ENCODE peak calls at places on chromosomes 11 and 22, in six cellular contexts. One of them, this sample, is unnamed.

GRCh38 chr11:64611961-64612646 is 21.1 kb downstream of the SLC22A12 start:
- DNase-seq in neural progenitor cell: no peak
- DNase-seq in lung microvascular endothelial cell: no peak
- DNase-seq in PC-9: no peak
- DNase-seq in omental fat pad: no peak
- DNase-seq in endodermal cell: no peak
- DNase-seq in this sample: no peak

GRCh38 chr11:47175746-47176327 is 842 bp downstream of the ARFGAP2 start:
- DNase-seq in neural progenitor cell: no peak
- DNase-seq in lung microvascular endothelial cell: no peak
- DNase-seq in PC-9: no peak
- DNase-seq in omental fat pad: no peak
- DNase-seq in endodermal cell: no peak
- DNase-seq in this sample: no peak

GRCh38 chr22:42793848-42794405 is 63.1 kb downstream of the ARFGAP3 start:
- DNase-seq in neural progenitor cell: no peak
- DNase-seq in lung microvascular endothelial cell: no peak
- DNase-seq in PC-9: no peak
- DNase-seq in omental fat pad: no peak
- DNase-seq in endodermal cell: peak; percentile 47
- DNase-seq in this sample: no peak

GRCh38 chr22:23826510-23827350 is 12.1 kb downstream of the DERL3 start:
- DNase-seq in neural progenitor cell: peak; percentile 1
- DNase-seq in lung microvascular endothelial cell: no peak
- DNase-seq in PC-9: no peak
- DNase-seq in omental fat pad: no peak
- DNase-seq in endodermal cell: no peak
- DNase-seq in this sample: no peak

GRCh38 chr22:46336119-46337078 is 885 bp downstream of the TRMU start:
- DNase-seq in neural progenitor cell: peak; percentile 70
- DNase-seq in lung microvascular endothelial cell: peak; percentile 43
- DNase-seq in PC-9: no peak
- DNase-seq in omental fat pad: no peak
- DNase-seq in endodermal cell: peak; percentile 73
- DNase-seq in this sample: no peak

GRCh38 chr22:32644252-32645100 is 157.0 kb upstream of the TIMP3 start:
- DNase-seq in neural progenitor cell: no peak
- DNase-seq in lung microvascular endothelial cell: peak; percentile 85
- DNase-seq in PC-9: peak; percentile 93
- DNase-seq in omental fat pad: no peak
- DNase-seq in endodermal cell: peak; percentile 59
- DNase-seq in this sample: peak; percentile 93

GRCh38 chr11:17393472-17393871 is 5.0 kb upstream of the KCNJ11 start:
- DNase-seq in neural progenitor cell: no peak
- DNase-seq in lung microvascular endothelial cell: no peak
- DNase-seq in PC-9: no peak
- DNase-seq in omental fat pad: no peak
- DNase-seq in endodermal cell: no peak
- DNase-seq in this sample: no peak

GRCh38 chr11:111978028-111978771 is 41.1 kb downstream of the DIXDC1 start:
- DNase-seq in neural progenitor cell: peak; percentile 72
- DNase-seq in lung microvascular endothelial cell: peak; percentile 79
- DNase-seq in PC-9: no peak
- DNase-seq in omental fat pad: no peak
- DNase-seq in endodermal cell: peak; percentile 92
- DNase-seq in this sample: peak; percentile 67

GRCh38 chr11:69301491-69302401 is 7.8 kb downstream of the MYEOV start:
- DNase-seq in neural progenitor cell: no peak
- DNase-seq in lung microvascular endothelial cell: peak; percentile 80
- DNase-seq in PC-9: peak; percentile 99
- DNase-seq in omental fat pad: no peak
- DNase-seq in endodermal cell: no peak
- DNase-seq in this sample: peak; percentile 79

GRCh38 chr22:22667966-22668880 is 23.8 kb downstream of the GGTLC2 start:
- DNase-seq in neural progenitor cell: peak; percentile 38
- DNase-seq in lung microvascular endothelial cell: no peak
- DNase-seq in PC-9: no peak
- DNase-seq in omental fat pad: no peak
- DNase-seq in endodermal cell: no peak
- DNase-seq in this sample: no peak

GRCh38 chr11:45856044-45856468 is 8.8 kb downstream of the CRY2 start:
- DNase-seq in neural progenitor cell: no peak
- DNase-seq in lung microvascular endothelial cell: no peak
- DNase-seq in PC-9: no peak
- DNase-seq in omental fat pad: no peak
- DNase-seq in endodermal cell: no peak
- DNase-seq in this sample: no peak

GRCh38 chr22:41589260-41589600 is 410 bp downstream of the PMM1 start:
- DNase-seq in neural progenitor cell: peak; percentile 66
- DNase-seq in lung microvascular endothelial cell: peak; percentile 33
- DNase-seq in PC-9: no peak
- DNase-seq in omental fat pad: no peak
- DNase-seq in endodermal cell: no peak
- DNase-seq in this sample: no peak

GRCh38 chr11:76041208-76041607 is 165.1 kb downstream of the WNT11 start:
- DNase-seq in neural progenitor cell: no peak
- DNase-seq in lung microvascular endothelial cell: no peak
- DNase-seq in PC-9: no peak
- DNase-seq in omental fat pad: no peak
- DNase-seq in endodermal cell: peak; percentile 59
- DNase-seq in this sample: no peak

GRCh38 chr11:81644239-81644840 is 1089.3 kb downstream of the FAM181B start:
- DNase-seq in neural progenitor cell: peak; percentile 83
- DNase-seq in lung microvascular endothelial cell: peak; percentile 34
- DNase-seq in PC-9: peak; percentile 55
- DNase-seq in omental fat pad: no peak
- DNase-seq in endodermal cell: peak; percentile 77
- DNase-seq in this sample: no peak

GRCh38 chr22:31451709-31452571 is 37.7 kb downstream of the EIF4ENIF1 start:
- DNase-seq in neural progenitor cell: peak; percentile 51
- DNase-seq in lung microvascular endothelial cell: peak; percentile 59
- DNase-seq in PC-9: peak; percentile 45
- DNase-seq in omental fat pad: no peak
- DNase-seq in endodermal cell: peak; percentile 48
- DNase-seq in this sample: no peak

GRCh38 chr11:103798029-103798428 is 238.4 kb upstream of the DDI1 start:
- DNase-seq in neural progenitor cell: no peak
- DNase-seq in lung microvascular endothelial cell: peak; percentile 90
- DNase-seq in PC-9: no peak
- DNase-seq in omental fat pad: no peak
- DNase-seq in endodermal cell: no peak
- DNase-seq in this sample: no peak

GRCh38 chr11:86115542-86116385 is 46.9 kb upstream of the PICALM start:
- DNase-seq in neural progenitor cell: no peak
- DNase-seq in lung microvascular endothelial cell: no peak
- DNase-seq in PC-9: no peak
- DNase-seq in omental fat pad: no peak
- DNase-seq in endodermal cell: no peak
- DNase-seq in this sample: no peak

GRCh38 chr11:46808804-46809431 is 37.2 kb downstream of the CKAP5 start:
- DNase-seq in neural progenitor cell: no peak
- DNase-seq in lung microvascular endothelial cell: peak; percentile 72
- DNase-seq in PC-9: no peak
- DNase-seq in omental fat pad: no peak
- DNase-seq in endodermal cell: no peak
- DNase-seq in this sample: no peak

GRCh38 chr11:17719028-17719939 is at the start of gene MYOD1:
- DNase-seq in neural progenitor cell: peak; percentile 70
- DNase-seq in lung microvascular endothelial cell: no peak
- DNase-seq in PC-9: no peak
- DNase-seq in omental fat pad: no peak
- DNase-seq in endodermal cell: peak; percentile 86
- DNase-seq in this sample: no peak

GRCh38 chr11:36509265-36509664 is 807 bp downstream of the TRAF6 start:
- DNase-seq in neural progenitor cell: peak; percentile 69
- DNase-seq in lung microvascular endothelial cell: peak; percentile 67
- DNase-seq in PC-9: peak; percentile 58
- DNase-seq in omental fat pad: no peak
- DNase-seq in endodermal cell: no peak
- DNase-seq in this sample: no peak

GRCh38 chr22:19483481-19484244 is 3.9 kb downstream of the CDC45 start:
- DNase-seq in neural progenitor cell: no peak
- DNase-seq in lung microvascular endothelial cell: peak; percentile 90
- DNase-seq in PC-9: no peak
- DNase-seq in omental fat pad: no peak
- DNase-seq in endodermal cell: no peak
- DNase-seq in this sample: no peak

GRCh38 chr11:128894685-128895084 is 3.5 kb downstream of the KCNJ5 start:
- DNase-seq in neural progenitor cell: no peak
- DNase-seq in lung microvascular endothelial cell: no peak
- DNase-seq in PC-9: no peak
- DNase-seq in omental fat pad: no peak
- DNase-seq in endodermal cell: no peak
- DNase-seq in this sample: no peak

GRCh38 chr22:27719535-27720227 is 81.9 kb downstream of the MN1 start:
- DNase-seq in neural progenitor cell: no peak
- DNase-seq in lung microvascular endothelial cell: peak; percentile 27
- DNase-seq in PC-9: no peak
- DNase-seq in omental fat pad: no peak
- DNase-seq in endodermal cell: peak; percentile 76
- DNase-seq in this sample: no peak

GRCh38 chr11:15471028-15471708 is 356.4 kb downstream of the INSC start:
- DNase-seq in neural progenitor cell: no peak
- DNase-seq in lung microvascular endothelial cell: no peak
- DNase-seq in PC-9: no peak
- DNase-seq in omental fat pad: no peak
- DNase-seq in endodermal cell: no peak
- DNase-seq in this sample: no peak

GRCh38 chr11:120626791-120627190 is 115.2 kb downstream of the GRIK4 start:
- DNase-seq in neural progenitor cell: no peak
- DNase-seq in lung microvascular endothelial cell: no peak
- DNase-seq in PC-9: no peak
- DNase-seq in omental fat pad: no peak
- DNase-seq in endodermal cell: no peak
- DNase-seq in this sample: no peak

GRCh38 chr22:22882033-22882717 is 5.4 kb upstream of the IGLL5 start:
- DNase-seq in neural progenitor cell: no peak
- DNase-seq in lung microvascular endothelial cell: no peak
- DNase-seq in PC-9: no peak
- DNase-seq in omental fat pad: no peak
- DNase-seq in endodermal cell: peak; percentile 55
- DNase-seq in this sample: no peak

GRCh38 chr22:37747090-37747714 is 50.4 kb downstream of the TRIOBP start:
- DNase-seq in neural progenitor cell: peak; percentile 31
- DNase-seq in lung microvascular endothelial cell: peak; percentile 68
- DNase-seq in PC-9: peak; percentile 75
- DNase-seq in omental fat pad: no peak
- DNase-seq in endodermal cell: peak; percentile 73
- DNase-seq in this sample: no peak

GRCh38 chr22:35997438-35997837 is 31.2 kb downstream of the RBFOX2 start:
- DNase-seq in neural progenitor cell: no peak
- DNase-seq in lung microvascular endothelial cell: peak; percentile 80
- DNase-seq in PC-9: no peak
- DNase-seq in omental fat pad: no peak
- DNase-seq in endodermal cell: no peak
- DNase-seq in this sample: no peak

GRCh38 chr11:127451852-127452251 is 451.3 kb upstream of the KIRREL3 start:
- DNase-seq in neural progenitor cell: no peak
- DNase-seq in lung microvascular endothelial cell: no peak
- DNase-seq in PC-9: no peak
- DNase-seq in omental fat pad: no peak
- DNase-seq in endodermal cell: no peak
- DNase-seq in this sample: no peak

GRCh38 chr11:37973926-37974325 is 1375.9 kb upstream of the RAG2 start:
- DNase-seq in neural progenitor cell: no peak
- DNase-seq in lung microvascular endothelial cell: no peak
- DNase-seq in PC-9: no peak
- DNase-seq in omental fat pad: no peak
- DNase-seq in endodermal cell: no peak
- DNase-seq in this sample: no peak

GRCh38 chr22:43384863-43385262 is 27.0 kb upstream of the MPPED1 start:
- DNase-seq in neural progenitor cell: no peak
- DNase-seq in lung microvascular endothelial cell: no peak
- DNase-seq in PC-9: no peak
- DNase-seq in omental fat pad: no peak
- DNase-seq in endodermal cell: peak; percentile 17
- DNase-seq in this sample: no peak

GRCh38 chr11:119306373-119306890 is 10.5 kb downstream of the MCAM start:
- DNase-seq in neural progenitor cell: no peak
- DNase-seq in lung microvascular endothelial cell: peak; percentile 66
- DNase-seq in PC-9: no peak
- DNase-seq in omental fat pad: no peak
- DNase-seq in endodermal cell: no peak
- DNase-seq in this sample: no peak

GRCh38 chr22:35476341-35476740 is 64.3 kb upstream of the RASD2 start:
- DNase-seq in neural progenitor cell: no peak
- DNase-seq in lung microvascular endothelial cell: no peak
- DNase-seq in PC-9: peak; percentile 75
- DNase-seq in omental fat pad: no peak
- DNase-seq in endodermal cell: no peak
- DNase-seq in this sample: no peak

GRCh38 chr11:36478700-36479329 is 31.3 kb downstream of the TRAF6 start:
- DNase-seq in neural progenitor cell: peak; percentile 75
- DNase-seq in lung microvascular endothelial cell: peak; percentile 69
- DNase-seq in PC-9: peak; percentile 51
- DNase-seq in omental fat pad: no peak
- DNase-seq in endodermal cell: peak; percentile 71
- DNase-seq in this sample: no peak

GRCh38 chr11:65766535-65766934 is 14.2 kb downstream of the AP5B1 start:
- DNase-seq in neural progenitor cell: no peak
- DNase-seq in lung microvascular endothelial cell: no peak
- DNase-seq in PC-9: no peak
- DNase-seq in omental fat pad: no peak
- DNase-seq in endodermal cell: no peak
- DNase-seq in this sample: no peak

GRCh38 chr22:30680998-30681770 is 13.5 kb upstream of the OSBP2 start:
- DNase-seq in neural progenitor cell: no peak
- DNase-seq in lung microvascular endothelial cell: no peak
- DNase-seq in PC-9: no peak
- DNase-seq in omental fat pad: no peak
- DNase-seq in endodermal cell: no peak
- DNase-seq in this sample: no peak

GRCh38 chr11:100833276-100833675 is 146.2 kb downstream of the ARHGAP42 start:
- DNase-seq in neural progenitor cell: no peak
- DNase-seq in lung microvascular endothelial cell: no peak
- DNase-seq in PC-9: no peak
- DNase-seq in omental fat pad: no peak
- DNase-seq in endodermal cell: no peak
- DNase-seq in this sample: no peak